ENCODE peak calls at places on chromosomes 5 and 9, in five cellular contexts. U is omental fat pad, A is posterior cingulate gyrus, N is GM04503, K is cardiac muscle cell. G is an unnamed sample.

GRCh38 chr9:124334568-124335319 is 77.0 kb downstream of the NEK6 start:
- DNase-seq in A (no peak), U (no peak), K (no peak), N (no peak), G (no peak)

GRCh38 chr9:95459218-95459617 is 57.6 kb downstream of the PTCH1 start:
- DNase-seq in N (no peak), A (no peak), K (no peak), U (no peak), G (no peak)

GRCh38 chr5:115100556-115100955 is 69.2 kb downstream of the TRIM36 start:
- DNase-seq in U (no peak), K (no peak), N (no peak), A (no peak), G (no peak)

GRCh38 chr9:112881366-112881765 is 9.3 kb downstream of the SLC46A2 start:
- DNase-seq in U (no peak), N (no peak), K (peak; percentile 54), A (no peak), G (no peak)

GRCh38 chr5:176373100-176373818 is 8.0 kb downstream of the ARL10 start:
- DNase-seq in K (peak; percentile 35), N (no peak), U (no peak), A (no peak), G (no peak)

GRCh38 chr5:149422429-149423286 is 43.6 kb upstream of the IL17B start:
- DNase-seq in N (no peak), U (no peak), A (no peak), K (peak; percentile 89), G (peak; percentile 70)

GRCh38 chr9:124008307-124008854 is 3.2 kb upstream of the LHX2 start:
- DNase-seq in N (no peak), U (no peak), A (peak; percentile 85), K (no peak), G (peak; percentile 70)

GRCh38 chr9:114908104-114908621 is 22.2 kb downstream of the TNFSF8 start:
- DNase-seq in N (peak; percentile 49), K (no peak), A (no peak), U (no peak), G (peak; percentile 46)

GRCh38 chr9:106403081-106403480 is 459.9 kb upstream of the ZNF462 start:
- DNase-seq in N (peak; percentile 44), A (no peak), U (no peak), K (no peak), G (no peak)

GRCh38 chr5:154795235-154795596 is 40.0 kb downstream of the LARP1 start:
- DNase-seq in N (no peak), K (peak; percentile 34), A (no peak), U (no peak), G (no peak)

GRCh38 chr9:91119147-91119546 is 242.6 kb downstream of the AUH start:
- DNase-seq in K (peak; percentile 41), N (peak; percentile 39), U (no peak), A (no peak), G (no peak)

GRCh38 chr9:137280478-137281344 is 3.2 kb downstream of the TOR4A start:
- DNase-seq in A (no peak), U (no peak), N (no peak), K (peak; percentile 52), G (peak; percentile 65)

GRCh38 chr5:171422495-171422894 is 3.0 kb downstream of the FGF18 start:
- DNase-seq in K (no peak), U (no peak), A (no peak), N (no peak), G (no peak)

GRCh38 chr5:15885156-15885555 is 294.4 kb downstream of the MARCHF11 start:
- DNase-seq in K (peak; percentile 86), N (no peak), U (no peak), A (no peak), G (no peak)

GRCh38 chr5:10250804-10251276 is 760 bp downstream of the CCT5 start:
- DNase-seq in A (no peak), K (peak; percentile 42), N (no peak), U (no peak), G (no peak)

GRCh38 chr5:174335682-174336364 is 290.3 kb downstream of the NSG2 start:
- DNase-seq in U (no peak), K (no peak), N (no peak), A (no peak), G (no peak)

GRCh38 chr9:37908698-37909186 is 4.8 kb upstream of the SLC25A51 start:
- DNase-seq in U (no peak), K (peak; percentile 82), N (peak; percentile 56), A (no peak), G (no peak)

GRCh38 chr9:17578911-17579793 is at the start of gene SH3GL2:
- DNase-seq in K (peak; percentile 27), A (peak; percentile 94), N (no peak), U (no peak), G (peak; percentile 94)

GRCh38 chr9:113531919-113532808 is 68.6 kb downstream of the RGS3 start:
- DNase-seq in K (no peak), N (no peak), A (no peak), U (no peak), G (no peak)

GRCh38 chr9:94948567-94949235 is 222.2 kb downstream of the AOPEP start:
- DNase-seq in A (no peak), U (no peak), K (no peak), N (no peak), G (no peak)

GRCh38 chr5:135221187-135221473 is 177.9 kb downstream of the MACROH2A1 start:
- DNase-seq in U (no peak), K (no peak), A (no peak), N (no peak), G (no peak)

GRCh38 chr5:108505608-108506007 is 123.7 kb upstream of the FBXL17 start:
- DNase-seq in N (no peak), A (no peak), U (no peak), K (no peak), G (no peak)

GRCh38 chr9:95977366-95977765 is 101.9 kb downstream of the ERCC6L2 start:
- DNase-seq in U (no peak), N (no peak), K (no peak), A (no peak), G (no peak)

GRCh38 chr5:142014911-142015584 is 2.2 kb upstream of the GNPDA1 start:
- DNase-seq in U (no peak), K (peak; percentile 64), N (no peak), A (no peak), G (no peak)

GRCh38 chr5:466661-467310 is 23.8 kb downstream of the EXOC3 start:
- DNase-seq in U (no peak), K (no peak), N (no peak), A (peak; percentile 64), G (no peak)

GRCh38 chr9:133456409-133456808 is 3.4 kb upstream of the CACFD1 start:
- DNase-seq in K (no peak), A (no peak), N (no peak), U (no peak), G (no peak)

GRCh38 chr5:134585966-134586365 is 46.7 kb downstream of the SAR1B start:
- DNase-seq in A (no peak), U (no peak), K (no peak), N (no peak), G (peak; percentile 21)